ENCODE peak calls at places on chromosomes 2 and 18, in five cellular contexts. T, L, K, W and X are unnamed samples.

GRCh38 chr2:151410485-151410833 is 757 bp downstream of the RIF1 start:
- DNase-seq in T (peak; percentile 44), L (no peak), K (no peak), W (peak; percentile 12), X (no peak)

GRCh38 chr2:60510713-60511112 is 42.7 kb downstream of the BCL11A start:
- DNase-seq in K (no peak), T (no peak), W (no peak), L (no peak), X (no peak)

GRCh38 chr2:120175000-120175581 is 48.1 kb downstream of the TMEM185B start:
- DNase-seq in T (no peak), W (peak; percentile 67), L (no peak), K (no peak), X (no peak)

GRCh38 chr18:80171190-80171872 is 62.3 kb downstream of the ADNP2 start:
- DNase-seq in T (peak; percentile 69), K (no peak), L (peak; percentile 73), W (peak; percentile 66), X (no peak)

GRCh38 chr2:207046642-207047213 is 107.4 kb downstream of the CPO start:
- DNase-seq in T (no peak), W (peak; percentile 14), L (no peak), K (no peak), X (no peak)

GRCh38 chr2:18987021-18987420 is 371.4 kb downstream of the OSR1 start:
- DNase-seq in T (no peak), W (no peak), L (no peak), K (no peak), X (no peak)

GRCh38 chr2:101440127-101440738 is 34.7 kb downstream of the RFX8 start:
- DNase-seq in W (no peak), K (no peak), L (no peak), T (peak; percentile 70), X (no peak)

GRCh38 chr18:21054252-21054821 is 57.3 kb downstream of the ROCK1 start:
- DNase-seq in K (no peak), W (no peak), L (no peak), T (no peak), X (no peak)

GRCh38 chr2:223856584-223856983 is 19.2 kb upstream of the AP1S3 start:
- DNase-seq in L (no peak), W (no peak), T (no peak), K (no peak), X (no peak)

GRCh38 chr2:40284797-40285196 is 167.1 kb downstream of the SLC8A1 start:
- DNase-seq in T (no peak), L (no peak), W (no peak), K (no peak), X (no peak)

GRCh38 chr2:211854832-211855231 is 683.8 kb downstream of the ERBB4 start:
- DNase-seq in T (no peak), K (no peak), L (no peak), W (no peak), X (no peak)
- TF ChIP-seq CTCF in T (no peak), K (no peak), L (no peak), W (no peak), X (no peak)

GRCh38 chr2:43595603-43596412 is at the start of gene THADA:
- DNase-seq in W (peak; percentile 98), T (peak; percentile 99), L (peak; percentile 99), K (peak; percentile 98), X (peak; percentile 100)
- TF ChIP-seq POLR2A in W (peak; percentile 94), T (no peak), L (peak; percentile 92), K (peak; percentile 99), X (peak; percentile 86)

GRCh38 chr2:225270861-225271260 is 128.6 kb upstream of the NYAP2 start:
- DNase-seq in K (peak; percentile 82), L (no peak), W (peak; percentile 21), T (peak; percentile 15), X (no peak)
- TF ChIP-seq CTCF in K (no peak), L (no peak), W (no peak), T (no peak), X (no peak)

DNA sequence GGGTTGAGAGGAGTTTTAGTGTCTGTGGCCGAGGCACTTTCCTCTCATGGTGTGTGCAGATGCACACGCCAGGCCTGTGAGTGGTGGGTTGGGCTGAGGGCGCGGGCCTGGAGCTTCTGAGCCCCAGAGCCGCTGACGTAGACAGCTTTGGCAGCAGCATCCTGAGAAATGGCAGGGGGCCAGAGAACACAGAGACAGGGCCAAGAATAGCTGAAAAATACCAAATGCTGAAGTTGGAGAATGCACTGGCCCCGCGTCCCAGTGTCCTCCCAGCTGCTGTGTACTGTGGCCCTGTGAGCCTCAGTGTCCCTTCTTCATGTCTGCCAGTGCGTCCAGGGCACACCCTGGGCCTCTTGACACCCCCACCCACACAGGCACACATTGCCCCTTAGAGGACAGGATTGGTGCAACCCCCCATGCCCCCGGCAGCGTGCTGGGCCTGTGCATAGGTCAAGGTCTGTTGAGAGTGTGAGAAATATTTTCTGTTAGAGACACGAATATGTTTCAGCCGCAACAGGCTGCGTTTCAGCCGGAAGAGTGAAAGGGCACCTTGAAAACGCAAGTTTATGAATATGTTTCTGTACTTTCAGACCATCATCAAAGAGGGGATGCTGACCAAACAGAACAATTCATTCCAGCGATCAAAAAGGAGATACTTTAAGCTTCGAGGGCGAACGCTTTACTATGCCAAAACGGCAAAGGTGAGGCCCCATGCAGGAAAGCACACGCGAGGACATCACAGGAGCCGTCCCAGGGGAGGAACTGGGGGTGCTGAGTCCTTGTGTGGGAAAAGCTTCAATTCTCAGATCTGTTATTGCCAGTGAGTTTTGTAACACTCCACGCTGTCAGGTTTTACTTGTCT is 33.6 kb downstream of the DGKD start:
- DNase-seq in L (peak; percentile 89), K (no peak), W (peak; percentile 95), T (peak; percentile 97), X (peak; percentile 91)
- TF ChIP-seq POLR2A in L (no peak), K (no peak), W (no peak), T (no peak), X (no peak)

GRCh38 chr2:218278531-218279360 is 8.4 kb downstream of the PNKD start:
- DNase-seq in T (no peak), W (no peak), L (no peak), K (no peak), X (no peak)

GRCh38 chr2:218274586-218274985 is 4.3 kb downstream of the PNKD start:
- DNase-seq in T (no peak), L (no peak), W (no peak), K (no peak), X (no peak)

GRCh38 chr2:218275368-218276072 is 5.2 kb downstream of the PNKD start:
- DNase-seq in K (no peak), L (no peak), W (no peak), T (no peak), X (no peak)

GRCh38 chr2:218277921-218278320 is 7.6 kb downstream of the PNKD start:
- DNase-seq in W (no peak), L (no peak), K (no peak), T (no peak), X (no peak)

DNA sequence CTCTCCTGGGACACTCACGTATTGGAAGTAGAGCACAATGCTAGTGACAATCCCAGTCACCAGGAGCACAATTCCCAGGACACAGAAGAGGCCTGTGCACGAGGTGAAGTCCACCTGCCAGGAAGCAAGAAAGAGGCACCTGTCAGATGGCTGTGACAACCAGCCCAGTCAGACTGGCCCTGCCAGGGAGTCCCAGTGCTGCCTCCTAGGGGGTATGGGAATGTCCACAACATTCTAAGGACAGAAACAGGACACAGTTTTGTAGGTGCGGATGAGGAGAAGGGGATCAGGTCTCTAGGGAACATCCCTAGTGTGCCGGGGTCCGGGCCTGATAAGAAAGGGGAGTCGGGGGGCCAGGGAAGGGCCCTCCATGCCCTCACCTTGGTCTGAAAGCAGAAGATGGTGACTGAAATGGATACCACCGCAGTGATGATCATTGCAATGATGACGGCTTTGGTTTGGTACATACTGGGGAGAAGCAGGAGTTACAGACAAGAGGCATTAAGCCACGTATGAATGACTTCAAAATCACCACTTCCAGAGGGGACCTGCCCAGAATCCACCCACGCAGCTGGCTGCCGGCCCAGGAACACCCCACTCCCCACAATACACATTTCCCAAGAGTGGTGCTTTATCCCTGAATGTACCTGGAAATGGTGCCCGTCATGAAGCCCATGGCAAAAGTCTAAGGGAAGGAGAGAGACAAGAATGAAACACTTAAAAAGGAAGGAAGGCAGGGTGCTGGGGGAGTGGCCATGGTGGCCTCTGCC is 6.9 kb downstream of the PNKD start:
- DNase-seq in T (peak; percentile 72), K (no peak), W (no peak), L (no peak), X (no peak)
- TF ChIP-seq CTCF in T (no peak), K (no peak), W (no peak), L (peak; percentile 16), X (no peak)

GRCh38 chr2:230946429-230947234 is 21.6 kb upstream of the GPR55 start:
- DNase-seq in W (no peak), L (no peak), T (no peak), K (no peak), X (no peak)
- TF ChIP-seq POLR2A in W (no peak), L (no peak), T (no peak), K (peak; percentile 26), X (no peak)

GRCh38 chr2:96690306-96691021 is 47.9 kb downstream of the FER1L5 start:
- DNase-seq in L (no peak), T (no peak), W (no peak), K (no peak), X (no peak)
- TF ChIP-seq CTCF in L (no peak), T (no peak), W (no peak), K (no peak), X (no peak)